ENCODE peak calls at places on chromosome 11, in four cellular contexts. T is GM04504; N is NCI-H1048; F is stimulated activated naive CD4-positive, alpha-beta T cell. Y is an unnamed sample.

GRCh38 chr11:121928597-121929580 is 187.1 kb downstream of the BLID start:
- DNase-seq in F (no peak), N (no peak), T (no peak), Y (no peak)

GRCh38 chr11:313787-314547 is at the start of gene IFITM1:
- DNase-seq in F (peak; percentile 89), N (no peak), T (peak; percentile 66), Y (no peak)

GRCh38 chr11:130164221-130164570 is 4.6 kb downstream of the ST14 start:
- DNase-seq in N (no peak), F (no peak), T (no peak), Y (no peak)

GRCh38 chr11:6062691-6063358 is 32.3 kb upstream of the OR56A1 start:
- DNase-seq in T (no peak), F (no peak), N (no peak), Y (no peak)

GRCh38 chr11:97622795-97623194 is 1233.0 kb downstream of the JRKL start:
- DNase-seq in N (no peak), T (no peak), F (no peak), Y (no peak)

GRCh38 chr11:86495341-86495740 is 120.7 kb downstream of the CCDC81 start:
- DNase-seq in F (no peak), N (no peak), T (no peak), Y (no peak)

GRCh38 chr11:35682230-35683195 is 19.9 kb downstream of the TRIM44 start:
- DNase-seq in F (no peak), N (no peak), T (no peak), Y (no peak)

GRCh38 chr11:65780770-65781151 is at the start of gene AP5B1:
- DNase-seq in N (peak; percentile 54), T (peak; percentile 38), F (peak; percentile 64), Y (peak; percentile 68)

GRCh38 chr11:86802601-86803051 is 2.3 kb downstream of the PRSS23 start:
- DNase-seq in N (peak; percentile 35), T (no peak), F (no peak), Y (no peak)

GRCh38 chr11:46947399-46948077 is 11.0 kb downstream of the CSTPP1 start:
- DNase-seq in T (no peak), N (no peak), F (no peak), Y (no peak)

GRCh38 chr11:44321059-44321458 is 11.1 kb upstream of the ALX4 start:
- DNase-seq in F (no peak), N (no peak), T (no peak), Y (no peak)

GRCh38 chr11:19939415-19939929 is 220.8 kb downstream of the DBX1 start:
- DNase-seq in T (no peak), F (no peak), N (no peak), Y (no peak)

GRCh38 chr11:102237096-102237735 is 80.1 kb upstream of the BIRC3 start:
- DNase-seq in F (no peak), T (no peak), N (no peak), Y (no peak)

GRCh38 chr11:124943242-124943641 is 7.4 kb upstream of the HEPACAM start:
- DNase-seq in N (no peak), T (no peak), F (no peak), Y (no peak)

GRCh38 chr11:35907648-35908431 is 36.0 kb upstream of the LDLRAD3 start:
- DNase-seq in N (no peak), T (peak; percentile 19), F (no peak), Y (no peak)

GRCh38 chr11:72409458-72409857 is 24.9 kb downstream of the CLPB start:
- DNase-seq in T (no peak), F (no peak), N (no peak), Y (no peak)

GRCh38 chr11:93288767-93289166 is 41.8 kb upstream of the DEUP1 start:
- DNase-seq in T (no peak), F (no peak), N (no peak), Y (no peak)

GRCh38 chr11:14029971-14030531 is 67.5 kb downstream of the SPON1 start:
- DNase-seq in N (no peak), T (no peak), F (no peak), Y (no peak)

GRCh38 chr11:68549789-68550484 is 89.4 kb downstream of the PPP6R3 start:
- DNase-seq in F (no peak), T (no peak), N (no peak), Y (no peak)

GRCh38 chr11:116282481-116282880 is 490.3 kb downstream of the BUD13 start:
- DNase-seq in N (no peak), F (no peak), T (no peak), Y (no peak)

GRCh38 chr11:116930177-116930576 is 92.8 kb upstream of the APOA1 start:
- DNase-seq in N (no peak), T (no peak), F (peak; percentile 53), Y (no peak)

GRCh38 chr11:67996622-67997459 is 7.1 kb downstream of the UNC93B1 start:
- DNase-seq in T (no peak), F (no peak), N (peak; percentile 68), Y (no peak)

GRCh38 chr11:77542296-77542695 is 47.5 kb upstream of the AQP11 start:
- DNase-seq in N (no peak), T (no peak), F (no peak), Y (no peak)

GRCh38 chr11:58525037-58525614 is 17.2 kb upstream of the OR5B21 start:
- DNase-seq in N (no peak), T (no peak), F (peak; percentile 86), Y (no peak)

GRCh38 chr11:9738126-9738525 is 74.2 kb downstream of the SWAP70 start:
- DNase-seq in N (no peak), T (no peak), F (no peak), Y (no peak)

GRCh38 chr11:61627831-61628753 is 47.2 kb upstream of the SYT7 start:
- DNase-seq in T (peak; percentile 52), N (no peak), F (peak; percentile 8), Y (no peak)

GRCh38 chr11:43832536-43832935 is 48.1 kb upstream of the ALKBH3 start:
- DNase-seq in F (no peak), N (no peak), T (no peak), Y (no peak)

Y was measured in activated T-helper 9 cell treated with anti-CD3 and anti-CD28 coated beads, Interleukin-2, amount 50 U/mL, for 16 hours.